ENCODE peak calls at places on chromosomes 16 and 17, in seven cellular contexts. G, O, P, U, N, F and W are unnamed samples.

GRCh38 chr16:11052080-11052808 is 107.9 kb downstream of the CLEC16A start:
- DNase-seq in G (no peak), O (peak), P (peak), U (no peak), N (peak), F (peak), W (no peak)

GRCh38 chr17:31085563-31085962 is 9.2 kb upstream of the NF1 start:
- DNase-seq in G (no peak), O (no peak), P (no peak), U (peak), N (no peak), F (no peak), W (no peak)

GRCh38 chr16:9258423-9259051 is 167.1 kb downstream of the HAPSTR1 start:
- DNase-seq in G (no peak), O (no peak), P (peak), U (peak), N (peak), F (no peak), W (no peak)

GRCh38 chr16:25256821-25257503 is 683 bp downstream of the ZKSCAN2 start:
- DNase-seq in G (no peak), O (no peak), P (peak), U (peak), N (no peak), F (no peak), W (no peak)

GRCh38 chr17:81511550-81511799 is 1.1 kb downstream of the ACTG1 start:
- DNase-seq in G (no peak), O (no peak), P (no peak), U (peak), N (no peak), F (no peak), W (no peak)

GRCh38 chr16:77838597-77839255 is 50.4 kb downstream of the VAT1L start:
- DNase-seq in G (no peak), O (no peak), P (no peak), U (no peak), N (no peak), F (no peak), W (no peak)

GRCh38 chr16:66503030-66503429 is 46.9 kb downstream of the TK2 start:
- DNase-seq in G (no peak), O (peak), P (no peak), U (no peak), N (no peak), F (no peak), W (no peak)

GRCh38 chr17:80005360-80006338 is 30.0 kb downstream of the TBC1D16 start:
- DNase-seq in G (no peak), O (peak), P (peak), U (peak), N (peak), F (no peak), W (no peak)

GRCh38 chr17:79923974-79924638 is 84.9 kb upstream of the CBX4 start:
- DNase-seq in G (no peak), O (no peak), P (peak), U (peak), N (peak), F (no peak), W (no peak)

GRCh38 chr17:49547566-49547965 is 28.1 kb upstream of the NXPH3 start:
- DNase-seq in G (no peak), O (no peak), P (peak), U (no peak), N (peak), F (no peak), W (no peak)

GRCh38 chr16:85088570-85089214 is 23.6 kb downstream of the CIBAR2 start:
- DNase-seq in G (no peak), O (no peak), P (no peak), U (no peak), N (no peak), F (no peak), W (no peak)

GRCh38 chr17:57781386-57782050 is 36.4 kb upstream of the CCDC182 start:
- DNase-seq in G (no peak), O (no peak), P (no peak), U (peak), N (no peak), F (no peak), W (no peak)

GRCh38 chr17:78476149-78476548 is 97.7 kb downstream of the PGS1 start:
- DNase-seq in G (no peak), O (no peak), P (no peak), U (no peak), N (no peak), F (no peak), W (no peak)

GRCh38 chr17:28394717-28395116 is 11.3 kb downstream of the SLC46A1 start:
- DNase-seq in G (no peak), O (no peak), P (no peak), U (peak), N (no peak), F (no peak), W (no peak)

GRCh38 chr16:3458278-3458851 is 14.9 kb downstream of the NAA60 start:
- DNase-seq in G (no peak), O (no peak), P (no peak), U (peak), N (no peak), F (peak), W (no peak)

GRCh38 chr16:51155199-51155607 is 4.1 kb upstream of the SALL1 start:
- DNase-seq in G (no peak), O (no peak), P (no peak), U (no peak), N (no peak), F (no peak), W (no peak)

GRCh38 chr17:17935321-17936271 is 36.6 kb downstream of the TOM1L2 start:
- DNase-seq in G (peak), O (no peak), P (no peak), U (peak), N (no peak), F (no peak), W (peak)

GRCh38 chr17:63082273-63082861 is 116.3 kb downstream of the TANC2 start:
- DNase-seq in G (peak), O (no peak), P (no peak), U (peak), N (no peak), F (no peak), W (no peak)

GRCh38 chr16:26019885-26020284 is 328.1 kb downstream of the HS3ST4 start:
- DNase-seq in G (no peak), O (no peak), P (no peak), U (no peak), N (no peak), F (no peak), W (no peak)

GRCh38 chr16:23286131-23286532 is 16.0 kb upstream of the SCNN1B start:
- DNase-seq in G (no peak), O (no peak), P (no peak), U (no peak), N (no peak), F (no peak), W (no peak)

GRCh38 chr17:44071198-44071520 is 624 bp downstream of the G6PC3 start:
- DNase-seq in G (no peak), O (peak), P (no peak), U (no peak), N (no peak), F (no peak), W (no peak)

GRCh38 chr17:1995321-1996242 is 29.6 kb downstream of the RTN4RL1 start:
- DNase-seq in G (no peak), O (no peak), P (no peak), U (no peak), N (no peak), F (no peak), W (no peak)

GRCh38 chr17:40526668-40527067 is 25.2 kb upstream of the TNS4 start:
- DNase-seq in G (no peak), O (no peak), P (no peak), U (peak), N (no peak), F (peak), W (no peak)

GRCh38 chr16:4011225-4011939 is 104.9 kb downstream of the ADCY9 start:
- DNase-seq in G (no peak), O (no peak), P (no peak), U (no peak), N (no peak), F (no peak), W (peak)

GRCh38 chr16:49495596-49496355 is 122.2 kb downstream of the C16orf78 start:
- DNase-seq in G (no peak), O (no peak), P (no peak), U (no peak), N (no peak), F (peak), W (no peak)

DNA sequence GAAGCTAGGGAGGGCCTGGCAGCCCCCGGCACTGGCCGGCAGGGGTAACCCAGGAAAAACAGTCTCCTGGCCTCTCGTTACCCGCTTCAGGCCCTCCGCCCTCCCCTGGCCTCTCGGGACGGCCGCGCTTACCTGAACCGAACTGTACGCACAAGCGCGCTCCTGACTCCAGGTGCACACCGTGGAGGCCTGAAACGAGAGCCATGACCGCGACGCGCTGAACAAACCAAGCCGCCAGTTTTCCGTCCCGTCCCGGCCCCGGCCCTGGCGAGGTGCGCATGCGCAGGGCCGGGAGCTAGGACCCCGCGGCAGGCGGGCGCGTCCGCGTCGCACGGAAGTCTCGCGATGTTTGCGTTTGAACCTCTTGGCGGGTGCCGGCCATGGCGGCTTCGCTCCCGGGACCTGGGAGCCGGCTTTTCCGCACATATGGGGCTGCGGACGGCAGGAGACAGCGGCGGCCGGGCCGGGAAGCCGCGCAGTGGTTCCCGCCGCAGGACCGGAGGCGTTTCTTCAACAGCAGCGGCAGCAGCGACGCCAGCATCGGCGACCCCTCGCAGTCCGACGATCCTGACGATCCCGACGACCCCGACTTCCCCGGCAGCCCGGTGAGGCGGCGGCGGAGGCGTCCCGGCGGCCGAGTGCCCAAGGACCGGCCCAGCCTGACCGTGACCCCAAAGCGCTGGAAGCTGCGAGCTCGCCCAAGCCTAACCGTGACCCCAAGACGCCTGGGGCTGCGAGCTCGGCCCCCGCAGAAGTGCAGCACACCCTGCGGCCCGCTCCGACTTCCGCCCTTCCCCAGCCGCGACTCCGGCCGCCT is at the start of gene HASPIN:
- DNase-seq in G (peak), O (peak), P (peak), U (peak), N (peak), F (peak), W (peak)
- TF ChIP-seq CTCF in G (peak), O (peak), P (no peak), U (peak), N (no peak), F (peak), W (peak)

DNA sequence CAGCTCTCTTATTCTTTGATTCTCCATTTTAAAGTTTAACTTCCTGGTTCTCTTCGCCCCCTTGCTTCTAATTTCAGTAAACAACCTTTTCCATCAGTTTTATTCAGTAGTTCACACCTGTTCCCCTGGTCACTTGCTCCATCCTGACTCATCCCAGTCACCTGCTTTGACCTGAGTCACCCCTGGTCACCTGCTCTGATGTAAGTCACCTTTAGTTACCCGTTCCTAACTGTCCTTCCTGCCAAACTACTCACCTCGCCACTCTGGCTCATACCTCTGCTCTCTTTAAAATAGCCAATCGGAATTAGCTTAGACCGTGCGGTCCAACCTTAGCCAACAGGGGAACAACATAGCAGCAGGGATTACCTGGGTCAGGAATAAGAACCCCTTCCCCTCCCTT is 4.7 kb upstream of the NLRC5 start:
- DNase-seq in G (no peak), O (no peak), P (no peak), U (no peak), N (no peak), F (no peak), W (no peak)
- TF ChIP-seq CTCF in G (no peak), O (no peak), P (no peak), U (no peak), N (no peak), F (no peak), W (no peak)

DNA sequence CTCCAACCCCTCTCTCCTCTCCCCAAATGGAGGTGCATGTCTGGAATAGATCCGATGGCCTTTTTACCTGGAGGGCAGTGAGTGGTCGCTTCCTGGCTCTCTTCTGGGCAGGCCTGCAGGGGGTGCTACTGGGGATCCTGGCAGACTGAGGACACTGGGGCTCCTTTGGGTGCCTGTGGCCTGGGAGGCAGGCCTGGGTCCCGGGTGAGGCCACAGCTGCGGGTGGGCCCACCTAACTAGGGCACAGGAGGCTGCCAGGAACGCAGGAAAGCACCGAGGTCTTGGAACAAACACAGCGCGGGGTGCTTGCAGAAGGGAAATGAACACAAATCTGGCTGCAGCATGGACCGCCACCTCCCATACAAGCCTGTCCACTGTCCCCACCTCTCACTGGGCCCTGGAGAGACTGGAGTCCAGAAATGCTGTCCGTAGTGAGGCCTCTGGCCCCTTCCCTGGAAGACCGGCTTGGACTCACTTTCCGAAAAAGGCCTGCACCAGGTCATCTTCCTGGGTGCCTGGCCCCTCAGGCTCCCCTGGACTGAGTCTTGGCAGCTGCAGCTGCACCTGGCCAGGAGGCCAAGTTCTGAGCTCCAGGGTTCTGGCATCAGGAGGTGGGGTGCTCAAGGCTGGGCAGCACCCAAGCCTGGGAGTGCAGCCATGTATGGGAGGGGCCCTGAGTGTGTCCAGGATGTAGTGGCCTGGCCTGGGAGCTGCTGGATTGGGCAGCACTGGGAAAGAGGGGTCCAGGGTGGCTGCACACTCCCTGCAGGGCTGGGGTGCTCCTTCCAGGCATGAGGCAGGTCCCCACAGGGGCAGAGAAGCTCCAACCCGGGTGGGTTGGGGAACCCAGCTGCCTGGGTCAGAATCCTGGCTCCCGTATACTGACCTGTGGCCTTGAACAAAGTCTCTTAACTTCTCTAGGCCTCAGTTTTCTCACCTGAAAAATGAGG is 195.1 kb downstream of the IRF8 start:
- DNase-seq in G (no peak), O (no peak), P (no peak), U (no peak), N (no peak), F (peak), W (no peak)
- TF ChIP-seq CTCF in G (no peak), O (no peak), P (no peak), U (peak), N (no peak), F (peak), W (peak)

DNA sequence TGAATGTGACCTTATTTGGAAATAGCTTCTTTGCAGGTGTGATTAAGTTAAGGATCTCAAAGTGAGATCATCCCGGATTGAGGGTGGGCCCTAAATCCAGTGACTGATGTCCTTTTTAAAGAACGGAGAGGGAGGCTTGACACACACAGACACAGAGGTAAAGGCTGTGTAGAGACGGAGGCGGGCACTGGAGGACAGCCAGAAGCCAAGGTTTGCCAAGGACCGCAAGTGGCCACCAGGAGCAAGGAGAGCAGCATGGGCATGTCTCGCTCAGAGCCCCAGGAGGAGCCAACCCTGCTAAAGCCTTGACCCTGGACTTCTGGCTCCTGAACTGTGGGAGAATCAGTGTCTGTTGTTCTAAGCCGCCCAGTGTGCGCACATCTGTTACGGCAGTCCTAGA is 15.4 kb downstream of the CNGB1 start:
- DNase-seq in G (no peak), O (no peak), P (no peak), U (no peak), N (no peak), F (peak), W (no peak)
- TF ChIP-seq CTCF in G (no peak), O (no peak), P (no peak), U (no peak), N (no peak), F (peak), W (no peak)

DNA sequence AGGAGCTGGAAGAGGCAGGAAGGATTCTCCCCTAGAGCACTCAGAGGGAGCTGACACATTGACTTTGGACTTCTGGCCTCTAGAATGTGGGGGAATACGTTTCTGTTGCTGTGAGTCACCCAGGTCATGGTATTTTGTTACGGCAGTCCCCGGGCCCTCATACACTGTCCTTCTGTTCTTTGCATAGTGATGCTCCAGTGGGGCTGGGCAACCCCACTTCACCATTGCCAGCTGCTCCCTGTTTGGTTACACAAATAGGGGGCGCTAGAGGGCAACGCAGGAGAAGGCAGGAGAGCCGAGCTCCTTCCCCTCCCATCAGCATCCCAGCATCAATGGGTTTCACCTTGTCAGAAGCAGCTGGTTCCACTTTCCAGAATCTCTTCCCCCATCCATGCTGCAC is 257.7 kb upstream of the FOXF1 start:
- DNase-seq in G (no peak), O (no peak), P (no peak), U (peak), N (no peak), F (no peak), W (no peak)
- TF ChIP-seq CTCF in G (peak), O (no peak), P (no peak), U (peak), N (peak), F (peak), W (peak)